ENCODE peak calls at places on chromosomes 13 and 19, in ten cellular contexts. I, B, D, K, S, R, L, U, Y and V are unnamed samples.

GRCh38 chr19:57434386-57435061 is 601 bp upstream of the ZNF749 start:
- DNase-seq in I (no peak), B (no peak), D (no peak), K (peak; percentile 57), S (peak; percentile 4), R (no peak), L (no peak), U (no peak), Y (no peak), V (no peak)

GRCh38 chr19:22422220-22422619 is at the start of gene ZNF98:
- DNase-seq in I (no peak), B (no peak), D (peak; percentile 64), K (no peak), S (no peak), R (peak; percentile 31), L (peak; percentile 9), U (no peak), Y (no peak), V (no peak)

GRCh38 chr13:23506071-23506820 is 64.0 kb upstream of the TNFRSF19 start:
- DNase-seq in I (no peak), B (no peak), D (no peak), K (peak; percentile 16), S (no peak), R (no peak), L (no peak), U (no peak), Y (no peak), V (peak; percentile 44)

GRCh38 chr19:39144487-39145071 is 19.0 kb downstream of the PAK4 start:
- DNase-seq in I (peak; percentile 34), B (no peak), D (no peak), K (peak; percentile 13), S (no peak), R (no peak), L (no peak), U (peak; percentile 57), Y (no peak), V (peak; percentile 31)

GRCh38 chr19:44666852-44667251 is 4.4 kb upstream of the CEACAM19 start:
- DNase-seq in I (no peak), B (no peak), D (no peak), K (no peak), S (no peak), R (no peak), L (no peak), U (no peak), Y (no peak), V (no peak)

GRCh38 chr13:111034811-111035210 is 80.3 kb upstream of the ARHGEF7 start:
- DNase-seq in I (peak; percentile 72), B (no peak), D (no peak), K (peak; percentile 28), S (no peak), R (no peak), L (no peak), U (peak; percentile 42), Y (no peak), V (no peak)

GRCh38 chr19:38073806-38074685 is 150.0 kb downstream of the DPF1 start:
- DNase-seq in I (peak; percentile 21), B (no peak), D (no peak), K (no peak), S (no peak), R (no peak), L (no peak), U (no peak), Y (no peak), V (no peak)

GRCh38 chr13:28100149-28101121 is at the start of gene FLT3:
- DNase-seq in I (peak; percentile 78), B (peak; percentile 71), D (no peak), K (peak; percentile 17), S (no peak), R (no peak), L (no peak), U (peak; percentile 2), Y (peak; percentile 32), V (peak; percentile 53)

GRCh38 chr19:38691938-38692457 is 44.5 kb downstream of the ACTN4 start:
- DNase-seq in I (peak; percentile 94), B (peak; percentile 52), D (peak; percentile 91), K (peak; percentile 98), S (no peak), R (peak; percentile 81), L (no peak), U (peak; percentile 98), Y (no peak), V (peak; percentile 93)

GRCh38 chr13:109655206-109655600 is 131.2 kb downstream of the IRS2 start:
- DNase-seq in I (no peak), B (no peak), D (no peak), K (peak; percentile 37), S (no peak), R (no peak), L (no peak), U (no peak), Y (no peak), V (no peak)

GRCh38 chr19:48573163-48573505 is 21.2 kb downstream of the SULT2B1 start:
- DNase-seq in I (no peak), B (no peak), D (no peak), K (no peak), S (no peak), R (no peak), L (no peak), U (no peak), Y (no peak), V (no peak)

GRCh38 chr13:110130431-110130830 is 176.5 kb downstream of the COL4A1 start:
- DNase-seq in I (no peak), B (no peak), D (no peak), K (no peak), S (no peak), R (no peak), L (no peak), U (no peak), Y (no peak), V (no peak)

GRCh38 chr13:107842562-107843180 is 372.7 kb downstream of the LIG4 start:
- DNase-seq in I (peak; percentile 66), B (no peak), D (no peak), K (no peak), S (no peak), R (no peak), L (no peak), U (peak; percentile 32), Y (peak; percentile 80), V (peak; percentile 43)

GRCh38 chr19:7731218-7731595 is 703 bp downstream of the CLEC4G start:
- DNase-seq in I (no peak), B (no peak), D (no peak), K (no peak), S (no peak), R (no peak), L (no peak), U (no peak), Y (no peak), V (no peak)

GRCh38 chr19:31504221-31504620 is 155.0 kb upstream of the TSHZ3 start:
- DNase-seq in I (no peak), B (no peak), D (no peak), K (no peak), S (no peak), R (no peak), L (no peak), U (no peak), Y (no peak), V (no peak)

GRCh38 chr13:24925318-24926231 is 161.6 kb downstream of the RNF17 start:
- DNase-seq in I (no peak), B (no peak), D (no peak), K (no peak), S (no peak), R (no peak), L (no peak), U (no peak), Y (no peak), V (no peak)
- TF ChIP-seq CTCF in I (no peak), B (no peak), D (no peak), K (no peak), S (no peak), R (no peak), L (no peak), U (no peak), Y (no peak), V (no peak)

DNA sequence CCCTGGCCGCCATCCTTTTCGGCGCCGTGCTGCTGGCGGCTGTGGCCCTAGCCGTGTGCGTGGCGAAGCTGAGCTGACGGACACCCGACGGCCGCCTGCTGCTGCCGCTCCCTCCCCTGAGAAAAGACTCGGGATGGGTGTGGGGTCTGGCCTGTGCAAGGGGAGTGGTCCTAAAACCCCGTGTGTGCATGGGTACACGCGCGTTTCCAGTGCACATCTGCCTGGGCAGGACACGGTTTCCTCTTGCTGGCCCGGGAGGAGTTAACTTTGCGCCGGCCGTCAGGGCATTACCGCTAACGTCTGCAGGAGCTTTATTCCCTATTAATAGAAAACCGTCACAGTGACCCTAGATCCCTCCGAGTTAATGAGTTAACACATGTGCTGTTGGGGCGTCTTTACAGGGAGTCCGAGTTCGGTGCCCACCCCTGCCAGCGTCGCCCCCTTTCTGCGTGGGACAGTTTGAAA is 1.3 kb downstream of the RGS9BP start:
- DNase-seq in I (no peak), B (no peak), D (no peak), K (no peak), S (no peak), R (no peak), L (no peak), U (no peak), Y (no peak), V (no peak)
- H3K4me3 ChIP-seq in I (no peak overlapping the region), B (no peak overlapping the region), D (peak overlapping the region; percentile 93), K (no peak overlapping the region), S (no peak overlapping the region), R (no peak overlapping the region), L (peak overlapping the region; percentile 95), U (no peak overlapping the region), Y (no peak overlapping the region), V (no peak overlapping the region)

GRCh38 chr19:1267441-1268391 is 1.4 kb upstream of the CIRBP start:
- DNase-seq in I (peak; percentile 31), B (no peak), D (no peak), K (peak; percentile 16), S (no peak), R (peak; percentile 31), L (no peak), U (no peak), Y (no peak), V (peak; percentile 40)

GRCh38 chr19:1264801-1265610 is 4.1 kb upstream of the CIRBP start:
- DNase-seq in I (peak; percentile 84), B (no peak), D (peak; percentile 79), K (peak; percentile 94), S (no peak), R (peak; percentile 80), L (no peak), U (peak; percentile 84), Y (peak; percentile 90), V (peak; percentile 84)

GRCh38 chr19:1266818-1267440 is 2.2 kb upstream of the CIRBP start:
- DNase-seq in I (peak; percentile 54), B (peak; percentile 96), D (no peak), K (no peak), S (peak; percentile 69), R (peak; percentile 50), L (no peak), U (peak; percentile 48), Y (peak; percentile 54), V (peak; percentile 42)

GRCh38 chr19:1265611-1266115 is 3.5 kb upstream of the CIRBP start:
- DNase-seq in I (peak; percentile 35), B (no peak), D (no peak), K (peak; percentile 92), S (no peak), R (peak; percentile 85), L (no peak), U (peak; percentile 76), Y (peak; percentile 52), V (peak; percentile 62)

GRCh38 chr19:1266116-1266817 is 2.9 kb upstream of the CIRBP start:
- DNase-seq in I (peak; percentile 80), B (peak; percentile 91), D (no peak), K (peak; percentile 92), S (peak; percentile 80), R (peak; percentile 73), L (no peak), U (peak; percentile 78), Y (peak; percentile 89), V (peak; percentile 86)
- TF ChIP-seq CTCF in I (no peak), B (no peak), D (no peak), K (no peak), S (no peak), R (no peak), L (no peak), U (no peak), Y (no peak), V (no peak)

GRCh38 chr13:43831088-43831487 is 44.3 kb upstream of the ENOX1 start:
- DNase-seq in I (peak; percentile 77), B (no peak), D (no peak), K (peak; percentile 86), S (no peak), R (no peak), L (no peak), U (peak; percentile 73), Y (peak; percentile 29), V (peak; percentile 29)
- H3K4me3 ChIP-seq in I (no peak overlapping the region), B (no peak overlapping the region), D (no peak overlapping the region), K (no peak overlapping the region), S (no peak overlapping the region), R (no peak overlapping the region), L (no peak overlapping the region), U (no peak overlapping the region), Y (no peak overlapping the region), V (no peak overlapping the region)